ENCODE peak calls at places on chromosomes 4 and X, in four cellular contexts. One of them, this sample, is unnamed.

GRCh38 chr4:147056951-147057630 is 111.4 kb upstream of the TTC29 start:
- DNase-seq in BJ: no peak
- DNase-seq in GM12865: peak
- DNase-seq in A549: no peak
- DNase-seq in this sample: no peak

GRCh38 chr4:22202351-22203343 is 254.1 kb upstream of the KCNIP4 start:
- DNase-seq in BJ: no peak
- DNase-seq in GM12865: no peak
- DNase-seq in A549: no peak
- DNase-seq in this sample: no peak

GRCh38 chr4:79865253-79865652 is 207.8 kb downstream of the ANTXR2 start:
- DNase-seq in BJ: no peak
- DNase-seq in GM12865: no peak
- DNase-seq in A549: no peak
- DNase-seq in this sample: no peak

GRCh38 chr4:54898163-54898562 is 227.2 kb downstream of the KDR start:
- DNase-seq in BJ: no peak
- DNase-seq in GM12865: no peak
- DNase-seq in A549: no peak
- DNase-seq in this sample: no peak

GRCh38 chrX:48681539-48682183 is 1.9 kb upstream of the WAS start:
- DNase-seq in BJ: no peak
- DNase-seq in GM12865: no peak
- DNase-seq in A549: no peak
- DNase-seq in this sample: no peak

GRCh38 chr4:5827108-5828004 is 65.5 kb downstream of the CRMP1 start:
- DNase-seq in BJ: no peak
- DNase-seq in GM12865: no peak
- DNase-seq in A549: no peak
- DNase-seq in this sample: no peak

GRCh38 chr4:145511913-145512522 is 30.4 kb downstream of the SMAD1 start:
- DNase-seq in BJ: no peak
- DNase-seq in GM12865: no peak
- DNase-seq in A549: no peak
- DNase-seq in this sample: no peak

GRCh38 chr4:181757921-181758320 is 485.3 kb upstream of the TENM3 start:
- DNase-seq in BJ: no peak
- DNase-seq in GM12865: no peak
- DNase-seq in A549: no peak
- DNase-seq in this sample: no peak

GRCh38 chr4:76745264-76745663 is 152.7 kb downstream of the SOWAHB start:
- DNase-seq in BJ: no peak
- DNase-seq in GM12865: no peak
- DNase-seq in A549: no peak
- DNase-seq in this sample: no peak

DNA sequence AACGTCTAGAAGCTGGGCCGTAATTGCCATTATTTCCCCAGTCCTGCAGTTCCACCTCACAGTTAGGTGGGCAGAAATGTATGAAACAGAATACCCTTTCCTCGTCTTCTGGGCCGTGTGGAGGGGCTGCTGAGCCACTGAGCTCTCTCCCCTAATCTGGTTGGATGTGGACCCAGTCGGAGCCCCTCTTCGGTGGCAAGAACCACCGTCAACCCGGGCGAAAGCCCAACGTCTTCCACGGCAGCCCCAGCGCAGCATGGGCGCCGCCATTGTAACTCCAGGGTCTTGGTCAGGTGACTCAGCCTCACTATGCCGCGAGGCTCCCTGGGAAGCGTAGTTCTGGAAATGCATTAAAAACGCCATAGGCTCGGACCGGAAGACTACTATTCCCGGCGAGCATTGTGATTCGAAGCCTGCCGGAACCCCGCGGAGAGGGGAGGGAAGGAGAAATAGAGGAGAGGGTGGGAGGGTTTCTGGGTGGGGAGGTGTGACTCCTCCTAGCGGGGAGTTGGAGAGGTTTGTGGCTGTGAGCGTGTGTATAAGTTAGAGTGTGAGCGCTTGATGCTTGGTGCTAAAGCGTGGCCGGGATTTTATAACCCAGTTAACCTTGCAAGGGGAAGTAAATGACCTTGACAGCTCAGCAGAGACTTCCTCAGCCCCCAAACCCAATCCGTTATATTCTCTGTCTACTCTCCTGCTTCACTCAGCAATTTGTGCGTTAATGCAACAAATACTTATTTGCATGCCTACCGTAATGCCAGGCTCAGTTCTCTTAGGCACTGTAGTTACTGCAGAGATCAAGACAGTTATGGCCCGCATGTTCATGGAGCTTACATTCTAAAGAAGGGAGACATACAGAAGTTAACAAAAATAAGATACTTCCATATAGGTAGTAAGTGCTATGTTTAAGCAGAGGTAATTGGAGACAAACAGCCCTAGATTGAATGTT is at the start of gene GATB:
- DNase-seq in BJ: peak
- DNase-seq in GM12865: peak
- DNase-seq in A549: peak
- DNase-seq in this sample: peak
- TF ChIP-seq CTCF in BJ: peak
- TF ChIP-seq CTCF in GM12865: peak
- TF ChIP-seq CTCF in A549: peak
- TF ChIP-seq CTCF in this sample: peak

GRCh38 chr4:89755210-89755609 is 81.8 kb downstream of the SNCA start:
- DNase-seq in BJ: no peak
- DNase-seq in GM12865: no peak
- DNase-seq in A549: no peak
- DNase-seq in this sample: no peak
- TF ChIP-seq CTCF in BJ: no peak
- TF ChIP-seq CTCF in GM12865: no peak
- TF ChIP-seq CTCF in A549: no peak
- TF ChIP-seq CTCF in this sample: no peak

GRCh38 chr4:158295053-158295452 is 84.8 kb downstream of the TMEM144 start:
- DNase-seq in BJ: no peak
- DNase-seq in GM12865: no peak
- DNase-seq in A549: no peak
- DNase-seq in this sample: no peak

GRCh38 chr4:158285429-158286216 is 75.3 kb downstream of the TMEM144 start:
- DNase-seq in BJ: no peak
- DNase-seq in GM12865: no peak
- DNase-seq in A549: no peak
- DNase-seq in this sample: no peak

GRCh38 chr4:158292156-158292555 is 81.9 kb downstream of the TMEM144 start:
- DNase-seq in BJ: no peak
- DNase-seq in GM12865: no peak
- DNase-seq in A549: no peak
- DNase-seq in this sample: no peak

GRCh38 chr4:158291334-158292055 is 81.2 kb downstream of the TMEM144 start:
- DNase-seq in BJ: no peak
- DNase-seq in GM12865: no peak
- DNase-seq in A549: no peak
- DNase-seq in this sample: no peak

DNA sequence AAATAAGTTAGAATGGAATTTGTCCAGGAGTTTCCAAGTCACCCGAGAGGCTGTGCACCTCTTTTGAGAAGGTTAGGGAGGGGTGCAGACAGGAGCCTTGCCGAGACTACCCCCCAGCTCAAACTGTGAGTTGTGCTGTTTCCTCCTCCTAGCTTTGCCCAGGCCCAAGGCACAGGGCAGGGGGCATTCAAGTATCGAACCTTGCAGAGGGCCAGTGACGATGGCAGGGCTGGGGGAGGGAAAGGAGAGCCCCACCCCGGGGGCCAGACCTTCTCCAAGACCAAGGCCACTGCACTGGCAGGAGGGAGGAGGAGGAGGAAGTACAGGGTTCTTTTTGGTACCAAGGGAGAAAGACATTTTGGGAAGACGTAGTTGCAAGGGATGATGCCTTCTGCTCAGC is 80.6 kb downstream of the TMEM144 start:
- DNase-seq in BJ: no peak
- DNase-seq in GM12865: no peak
- DNase-seq in A549: no peak
- DNase-seq in this sample: no peak
- TF ChIP-seq CTCF in BJ: no peak
- TF ChIP-seq CTCF in GM12865: no peak
- TF ChIP-seq CTCF in A549: no peak
- TF ChIP-seq CTCF in this sample: no peak

DNA sequence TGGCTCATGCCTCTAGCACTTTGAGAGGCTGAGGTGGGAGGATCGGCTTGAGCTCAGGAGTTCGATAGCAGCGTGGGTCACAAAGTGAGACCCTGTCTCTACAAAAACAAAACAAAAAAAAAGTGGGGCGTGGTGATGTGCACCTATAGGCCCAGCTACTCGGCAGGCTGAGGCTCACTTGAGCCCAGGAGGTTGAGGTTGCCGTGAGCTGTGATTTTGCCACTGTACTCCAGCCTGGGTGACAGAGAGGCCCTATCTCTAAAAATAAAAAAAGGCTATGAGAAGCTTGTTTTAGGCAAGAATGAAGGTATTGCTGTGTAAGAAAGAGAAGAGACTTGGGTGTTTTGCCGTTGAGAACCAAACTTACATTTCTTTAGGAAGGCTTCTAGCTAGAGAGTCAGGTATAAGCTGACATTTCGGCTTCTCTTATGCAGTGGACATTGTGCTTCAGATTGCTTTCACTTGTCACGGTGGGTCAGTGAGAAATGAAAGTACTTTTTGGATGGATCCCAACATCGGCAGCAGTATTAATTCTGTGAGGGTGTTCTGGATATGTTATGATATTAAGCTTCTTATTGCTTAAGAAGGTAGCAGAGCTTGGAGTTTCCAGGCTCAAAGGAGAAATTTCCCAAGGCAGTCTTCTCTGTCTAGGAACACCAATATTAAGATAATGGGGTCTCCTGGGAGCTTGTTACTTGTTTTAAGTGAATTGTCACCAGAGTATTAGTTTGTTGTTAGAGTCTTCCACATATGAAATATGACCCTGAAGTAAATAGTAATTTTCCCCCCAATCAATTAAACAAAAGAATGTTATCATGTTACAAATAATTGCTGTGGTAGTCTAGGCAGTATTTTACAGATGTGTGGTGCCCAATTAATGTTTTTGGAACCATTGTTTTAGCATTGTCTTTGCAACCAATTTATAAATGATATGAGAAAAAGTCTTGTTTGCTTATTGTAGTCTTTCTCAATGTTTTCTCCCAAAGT is 17.6 kb downstream of the TMEM131L start:
- DNase-seq in BJ: no peak
- DNase-seq in GM12865: peak
- DNase-seq in A549: no peak
- DNase-seq in this sample: no peak
- TF ChIP-seq CTCF in BJ: no peak
- TF ChIP-seq CTCF in GM12865: no peak
- TF ChIP-seq CTCF in A549: no peak
- TF ChIP-seq CTCF in this sample: no peak

GRCh38 chr4:82428969-82429727 is 1.1 kb downstream of the HNRNPDL start:
- DNase-seq in BJ: peak
- DNase-seq in GM12865: peak
- DNase-seq in A549: peak
- DNase-seq in this sample: peak

GRCh38 chr4:82431026-82431745 is 796 bp downstream of the ENOPH1 start:
- DNase-seq in BJ: no peak
- DNase-seq in GM12865: peak
- DNase-seq in A549: no peak
- DNase-seq in this sample: no peak

GRCh38 chr4:82428526-82428968 is 1.7 kb downstream of the HNRNPDL start:
- DNase-seq in BJ: no peak
- DNase-seq in GM12865: no peak
- DNase-seq in A549: no peak
- DNase-seq in this sample: no peak

GRCh38 chr4:82430193-82431025 is at the start of the genes ENOPH1 and HNRNPDL:
- DNase-seq in BJ: peak
- DNase-seq in GM12865: peak
- DNase-seq in A549: peak
- DNase-seq in this sample: peak

DNA sequence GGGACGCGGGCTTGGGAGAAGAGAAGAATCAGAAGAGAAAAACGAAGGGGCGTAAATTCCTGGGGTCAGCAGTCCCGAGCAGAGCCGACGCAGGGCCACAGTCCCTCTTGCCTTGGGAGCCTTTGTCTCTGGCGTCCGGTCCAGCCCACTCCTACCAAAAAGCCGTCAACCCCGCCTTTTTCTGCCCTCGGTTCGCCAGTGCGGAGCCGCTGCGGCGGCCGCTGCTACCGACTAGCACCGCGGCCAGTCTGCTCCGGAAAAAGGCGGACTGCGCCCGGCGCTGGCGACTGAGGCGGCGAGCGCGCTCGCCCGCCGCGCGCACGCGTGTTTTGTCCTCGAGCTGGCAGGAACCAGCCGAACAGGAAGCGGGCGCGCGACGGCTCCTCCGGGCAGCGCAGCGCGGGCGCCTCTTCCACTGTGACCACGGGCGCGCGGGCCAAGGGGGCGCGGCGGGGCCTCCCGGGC is 502 bp downstream of the HNRNPDL start:
- DNase-seq in BJ: no peak
- DNase-seq in GM12865: no peak
- DNase-seq in A549: no peak
- DNase-seq in this sample: no peak
- TF ChIP-seq CTCF in BJ: no peak
- TF ChIP-seq CTCF in GM12865: no peak
- TF ChIP-seq CTCF in A549: no peak
- TF ChIP-seq CTCF in this sample: no peak

This sample was measured in AG09319.